ENCODE peak calls at places on chromosomes 3 and 15, in nine cellular contexts. B is hepatocyte, C is PC-9, X is Panc1, S is Peyer's patch, Y is upper lobe of right lung, A is GM23338, Z is left ventricle myocardium inferior, Q is sigmoid colon. F is an unnamed sample.

GRCh38 chr15:76184640-76185020 is 124.8 kb downstream of the TMEM266 start:
- DNase-seq in X (no peak), Z (no peak), Y (no peak), B (no peak), C (no peak), Q (no peak), S (no peak), A (no peak), F (no peak)

GRCh38 chr3:183959214-183959613 is 58.5 kb downstream of the ABCC5 start:
- DNase-seq in B (peak; percentile 39), S (no peak), Z (no peak), C (peak; percentile 49), X (no peak), Y (no peak), Q (no peak), A (no peak), F (no peak)

GRCh38 chr3:24640330-24640877 is 145.8 kb upstream of the THRB start:
- DNase-seq in X (no peak), Q (no peak), C (peak; percentile 6), Y (no peak), Z (no peak), A (peak; percentile 51), S (no peak), B (peak; percentile 55), F (peak; percentile 4)

GRCh38 chr3:181943285-181943684 is 231.6 kb downstream of the SOX2 start:
- DNase-seq in X (no peak), S (no peak), A (peak; percentile 36), C (no peak), Q (no peak), B (no peak), Y (no peak), Z (no peak), F (no peak)

GRCh38 chr15:80563372-80563997 is 131.6 kb upstream of the ABHD17C start:
- DNase-seq in B (no peak), C (no peak), A (no peak), Z (no peak), Y (no peak), Q (peak; percentile 46), S (no peak), X (no peak), F (no peak)

GRCh38 chr15:25693321-25694237 is 169.5 kb downstream of the ATP10A start:
- DNase-seq in Y (peak; percentile 62), Z (peak; percentile 36), A (peak; percentile 64), X (no peak), B (peak; percentile 52), C (no peak), S (peak; percentile 48), Q (peak; percentile 65), F (peak; percentile 13)

GRCh38 chr15:82159922-82160321 is 102.6 kb downstream of the EFL1 start:
- DNase-seq in S (no peak), Y (no peak), Q (no peak), Z (no peak), C (no peak), A (peak; percentile 25), X (peak; percentile 38), B (peak; percentile 34), F (no peak)

GRCh38 chr3:129690406-129690805 is 83.9 kb upstream of the PLXND1 start:
- DNase-seq in S (no peak), Q (no peak), Y (no peak), B (peak; percentile 49), C (no peak), A (peak; percentile 91), Z (no peak), X (peak; percentile 28), F (no peak)

GRCh38 chr3:171165499-171165921 is 139.0 kb upstream of the SLC2A2 start:
- DNase-seq in X (no peak), S (no peak), B (no peak), A (peak; percentile 70), Q (no peak), C (no peak), Z (no peak), Y (no peak), F (no peak)

DNA sequence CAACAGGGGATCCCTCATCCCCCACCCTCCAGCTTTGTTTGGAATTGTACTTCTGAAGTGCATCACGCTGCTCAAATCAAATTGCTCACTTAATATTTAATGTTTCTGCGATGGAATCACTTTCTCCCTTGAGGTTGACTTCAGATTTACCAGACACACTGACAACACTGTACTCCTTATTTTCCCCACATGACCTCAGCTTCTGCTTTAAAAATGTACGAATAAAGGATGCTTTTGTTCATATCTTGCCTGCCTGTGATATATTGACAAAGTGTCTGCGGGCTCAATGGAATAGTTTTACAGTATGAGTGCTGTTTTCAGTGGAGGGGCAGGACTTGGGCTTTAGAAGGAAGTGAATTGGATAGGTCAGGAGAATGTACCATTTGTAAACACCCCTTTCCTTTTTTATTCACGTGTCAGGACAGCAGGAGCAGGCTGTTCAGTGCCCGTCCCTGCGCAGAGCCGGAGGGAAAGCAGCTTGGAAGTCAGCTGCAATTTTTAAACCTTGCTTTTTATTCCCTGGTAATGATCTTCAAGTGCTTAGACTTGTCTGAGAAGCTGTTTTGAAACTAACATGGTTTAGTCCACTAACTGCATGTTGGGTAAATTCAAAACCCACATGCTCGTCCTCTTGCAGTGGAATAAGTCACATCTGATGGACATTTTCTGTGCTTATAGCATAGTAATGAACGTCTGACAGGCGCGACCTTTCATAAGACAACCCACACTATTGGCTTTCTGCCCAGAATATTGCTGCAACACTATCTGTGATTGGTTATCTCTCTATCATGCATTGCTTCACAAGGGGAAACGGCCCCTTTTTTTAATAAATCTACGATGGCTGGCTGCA is 29.9 kb downstream of the MBNL1 start:
- DNase-seq in B (peak; percentile 82), C (peak; percentile 47), Y (peak; percentile 65), Q (peak; percentile 86), Z (peak; percentile 48), X (peak; percentile 54), A (no peak), S (peak; percentile 61), F (peak; percentile 58)
- H3K4me3 ChIP-seq in B (peak overlapping the region; percentile 14), C (no peak overlapping the region), Y (peak overlapping the region; percentile 29), Q (peak overlapping the region; percentile 28), Z (peak overlapping the region; percentile 60), X (peak overlapping the region; percentile 45), A (peak overlapping the region; percentile 7), S (peak overlapping the region; percentile 42), F (no peak overlapping the region)

GRCh38 chr15:99719096-99719541 is 14.1 kb downstream of the LYSMD4 start:
- DNase-seq in Z (no peak), Y (no peak), A (no peak), Q (no peak), C (no peak), B (no peak), S (no peak), X (no peak), F (no peak)

GRCh38 chr15:99721104-99721778 is 12.0 kb downstream of the LYSMD4 start:
- DNase-seq in Q (no peak), B (peak; percentile 24), Y (no peak), C (no peak), Z (no peak), S (no peak), X (no peak), A (no peak), F (peak; percentile 74)

GRCh38 chr15:99722406-99722805 is 10.8 kb downstream of the LYSMD4 start:
- DNase-seq in S (no peak), Q (no peak), Z (no peak), C (no peak), Y (no peak), A (no peak), B (no peak), X (no peak), F (no peak)

GRCh38 chr15:99721896-99722295 is 11.3 kb downstream of the LYSMD4 start:
- DNase-seq in B (no peak), Y (no peak), Z (no peak), C (no peak), A (no peak), X (no peak), Q (no peak), S (no peak), F (no peak)

GRCh38 chr15:99720533-99720932 is 12.7 kb downstream of the LYSMD4 start:
- DNase-seq in Z (no peak), C (no peak), A (no peak), Y (no peak), B (no peak), Q (no peak), S (no peak), X (no peak), F (no peak)
- H3K4me1 ChIP-seq in Z (peaks cover 52% of the 10 kb centered on the region), C (no peaks in the 10 kb centered on the region), A (no peaks in the 10 kb centered on the region), Y (peaks cover 16% of the 10 kb centered on the region), B (no peaks in the 10 kb centered on the region), Q (peaks cover 22% of the 10 kb centered on the region), S (peaks cover 14% of the 10 kb centered on the region), X (no peaks in the 10 kb centered on the region), F (no peaks in the 10 kb centered on the region)

DNA sequence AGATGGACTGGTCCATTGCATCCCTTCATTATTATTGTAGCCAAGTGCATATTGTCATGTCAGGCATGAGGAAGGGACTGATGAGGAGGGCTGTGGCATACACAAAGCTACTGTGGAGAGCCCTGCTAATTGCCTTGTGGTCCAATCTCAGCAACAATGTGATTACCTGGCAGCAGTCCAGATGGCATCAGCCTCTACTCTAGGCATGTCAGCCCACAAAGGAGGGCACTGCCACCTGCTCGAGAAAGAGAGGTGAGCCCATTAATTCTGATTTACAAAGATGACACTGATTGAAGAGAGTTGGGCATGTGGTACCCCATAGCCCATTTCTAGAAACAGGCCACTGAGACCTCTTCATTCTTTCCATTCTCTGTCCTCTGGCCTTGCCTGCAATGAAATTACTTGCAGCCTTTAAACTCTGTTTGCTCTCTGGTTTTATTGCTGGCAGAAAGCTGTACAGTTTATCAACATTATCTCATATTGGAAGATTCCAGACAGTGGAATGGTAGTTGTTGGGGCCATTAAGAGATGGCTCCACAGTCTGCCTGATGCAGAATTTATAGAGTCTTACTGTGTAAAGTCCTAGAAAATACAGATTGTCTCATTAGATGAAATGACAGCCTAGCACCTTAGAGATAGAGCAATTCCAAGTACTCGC is 307.7 kb downstream of the ARPP21 start:
- DNase-seq in Y (no peak), X (no peak), S (no peak), B (peak; percentile 29), Q (no peak), Z (no peak), C (no peak), A (no peak), F (no peak)
- TF ChIP-seq CTCF in Y (no peak), X (peak; percentile 9), S (no peak), B (no peak), Q (no peak), Z (no peak), C (peak; percentile 21), A (no peak), F (no peak)

GRCh38 chr3:189787191-189787590 is 156.0 kb downstream of the TP63 start:
- DNase-seq in Y (no peak), A (no peak), B (no peak), X (no peak), Q (no peak), C (no peak), S (no peak), Z (no peak), F (no peak)

GRCh38 chr3:189790658-189791057 is 159.5 kb downstream of the TP63 start:
- DNase-seq in A (no peak), Z (no peak), S (no peak), C (no peak), B (peak; percentile 18), Y (no peak), X (no peak), Q (no peak), F (no peak)

GRCh38 chr3:189792046-189792929 is 161.1 kb downstream of the TP63 start:
- DNase-seq in A (no peak), X (no peak), B (no peak), Z (no peak), S (no peak), C (no peak), Y (no peak), Q (no peak), F (no peak)

GRCh38 chr3:189787622-189788021 is 156.4 kb downstream of the TP63 start:
- DNase-seq in X (no peak), A (no peak), Z (no peak), C (no peak), B (no peak), Q (no peak), S (no peak), Y (no peak), F (no peak)

GRCh38 chr3:189789432-189789831 is 158.2 kb downstream of the TP63 start:
- DNase-seq in B (no peak), X (no peak), Q (no peak), C (no peak), Y (no peak), S (no peak), Z (no peak), A (no peak), F (no peak)
- H3K4me3 ChIP-seq in B (no peak overlapping the region), X (no peak overlapping the region), Q (no peak overlapping the region), C (no peak overlapping the region), Y (no peak overlapping the region), S (no peak overlapping the region), Z (no peak overlapping the region), A (no peak overlapping the region), F (no peak overlapping the region)

F was measured in thyroid gland.